ENCODE peak calls at places on chromosome 1, in six cellular contexts. O is kidney, F is sigmoid colon, H is ovary, W is Caco-2, Z is dorsolateral prefrontal cortex. K is an unnamed sample.
A peak's percentile ranks its signal among the peaks of the same experiment; 100 is the strongest.

GRCh38 chr1:85617582-85618237 is 37.1 kb downstream of the CCN1 start:
- DNase-seq in O (no peak), F (no peak), H (no peak), W (no peak), Z (no peak), K (peak; percentile 20)

GRCh38 chr1:101820080-101820479 is 176.6 kb downstream of the OLFM3 start:
- DNase-seq in O (no peak), F (no peak), H (no peak), W (peak; percentile 9), Z (no peak), K (peak; percentile 1)

GRCh38 chr1:217188280-217189235 is 442.3 kb downstream of the GPATCH2 start:
- DNase-seq in O (no peak), F (no peak), H (no peak), W (no peak), Z (no peak), K (no peak)

GRCh38 chr1:30185809-30186208 is 537.6 kb downstream of the MATN1 start:
- DNase-seq in O (no peak), F (no peak), H (no peak), W (no peak), Z (no peak), K (no peak)

GRCh38 chr1:244005455-244005854 is 45.6 kb upstream of the ZBTB18 start:
- DNase-seq in O (no peak), F (no peak), H (no peak), W (no peak), Z (no peak), K (no peak)

GRCh38 chr1:39902121-39902807 is 547 bp upstream of the MYCL start:
- DNase-seq in O (peak; percentile 91), F (no peak), H (peak; percentile 66), W (peak; percentile 85), Z (peak; percentile 55), K (peak; percentile 41)

GRCh38 chr1:15616704-15617172 is 520 bp upstream of the DDI2 start:
- DNase-seq in O (no peak), F (peak; percentile 64), H (no peak), W (no peak), Z (no peak), K (peak; percentile 77)

GRCh38 chr1:18723206-18723605 is 92.6 kb downstream of the PAX7 start:
- DNase-seq in O (no peak), F (no peak), H (no peak), W (no peak), Z (no peak), K (no peak)

GRCh38 chr1:85571830-85572229 is 8.7 kb upstream of the CCN1 start:
- DNase-seq in O (no peak), F (no peak), H (no peak), W (no peak), Z (no peak), K (no peak)

DNA sequence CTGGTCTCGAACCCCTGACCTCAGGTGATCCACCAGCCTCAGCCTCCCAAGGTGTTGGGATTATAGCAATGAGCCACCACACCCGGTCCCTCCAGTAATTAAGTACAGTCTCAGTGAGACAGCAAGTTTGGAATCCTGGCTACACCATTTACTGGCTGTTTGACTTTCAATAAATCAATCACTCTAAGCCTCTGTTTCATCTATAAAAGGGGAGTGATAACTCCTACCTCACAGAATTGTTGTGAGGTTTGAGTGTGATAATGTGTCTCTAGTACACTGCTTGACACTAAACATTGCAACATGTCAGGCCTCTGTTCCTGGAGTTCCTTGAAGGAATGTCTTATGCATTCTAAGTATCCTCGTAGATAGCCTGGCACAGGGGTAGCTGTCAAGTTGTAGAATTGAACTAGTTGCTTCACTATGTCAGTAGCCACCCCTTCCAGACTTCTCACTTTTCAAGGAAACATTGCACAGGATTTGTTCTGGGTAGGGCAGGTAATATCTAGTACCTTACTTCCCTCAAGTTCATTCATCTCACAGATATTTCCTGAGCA is 12.4 kb downstream of the ENTREP3 start:
- DNase-seq in O (no peak), F (no peak), H (no peak), W (peak; percentile 23), Z (no peak), K (no peak)
- H3K4me3 ChIP-seq in O (no peak overlapping the region), F (no peak overlapping the region), H (no peak overlapping the region), W (peak overlapping the region; percentile 70), Z (peak overlapping the region; percentile 78), K (peak overlapping the region; percentile 69)

DNA sequence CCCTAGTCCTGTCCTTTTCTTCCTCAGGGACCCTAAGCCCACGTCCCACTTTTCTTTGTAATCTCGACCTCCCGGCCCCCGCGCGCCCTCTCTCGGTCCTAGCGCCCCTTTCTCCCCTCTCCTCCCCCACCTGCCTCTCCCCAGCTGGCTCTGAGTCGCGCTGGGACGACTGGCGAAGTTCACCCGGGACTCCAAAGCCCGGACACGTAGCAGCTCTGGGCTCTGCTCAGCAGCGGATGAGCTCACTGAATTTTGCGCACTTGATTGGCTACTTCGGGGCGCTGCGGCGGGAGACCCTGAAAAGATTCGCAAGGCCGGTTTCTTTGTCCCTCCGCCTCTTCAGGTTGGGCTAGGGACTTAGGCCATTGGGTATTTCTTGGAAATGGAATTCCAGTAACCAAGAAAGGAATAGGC is 16.3 kb upstream of the ACKR1 start:
- DNase-seq in O (peak; percentile 86), F (peak; percentile 86), H (peak; percentile 63), W (no peak), Z (no peak), K (peak; percentile 3)
- H3K4me3 ChIP-seq in O (no peak overlapping the region), F (peak overlapping the region; percentile 27), H (peak overlapping the region; percentile 16), W (no peak overlapping the region), Z (peak overlapping the region; percentile 31), K (no peak overlapping the region)

GRCh38 chr1:7961199-7962010 is at the start of gene PARK7:
- DNase-seq in O (peak; percentile 100), F (peak; percentile 100), H (peak; percentile 100), W (peak; percentile 99), Z (peak; percentile 99), K (peak; percentile 99)

GRCh38 chr1:7964476-7964875 is 3.0 kb downstream of the PARK7 start:
- DNase-seq in O (no peak), F (no peak), H (no peak), W (no peak), Z (no peak), K (no peak)

GRCh38 chr1:7962011-7962335 is 462 bp downstream of the PARK7 start:
- DNase-seq in O (no peak), F (no peak), H (no peak), W (no peak), Z (no peak), K (no peak)

GRCh38 chr1:7960867-7961198 is 678 bp upstream of the PARK7 start:
- DNase-seq in O (no peak), F (no peak), H (no peak), W (no peak), Z (no peak), K (no peak)

DNA sequence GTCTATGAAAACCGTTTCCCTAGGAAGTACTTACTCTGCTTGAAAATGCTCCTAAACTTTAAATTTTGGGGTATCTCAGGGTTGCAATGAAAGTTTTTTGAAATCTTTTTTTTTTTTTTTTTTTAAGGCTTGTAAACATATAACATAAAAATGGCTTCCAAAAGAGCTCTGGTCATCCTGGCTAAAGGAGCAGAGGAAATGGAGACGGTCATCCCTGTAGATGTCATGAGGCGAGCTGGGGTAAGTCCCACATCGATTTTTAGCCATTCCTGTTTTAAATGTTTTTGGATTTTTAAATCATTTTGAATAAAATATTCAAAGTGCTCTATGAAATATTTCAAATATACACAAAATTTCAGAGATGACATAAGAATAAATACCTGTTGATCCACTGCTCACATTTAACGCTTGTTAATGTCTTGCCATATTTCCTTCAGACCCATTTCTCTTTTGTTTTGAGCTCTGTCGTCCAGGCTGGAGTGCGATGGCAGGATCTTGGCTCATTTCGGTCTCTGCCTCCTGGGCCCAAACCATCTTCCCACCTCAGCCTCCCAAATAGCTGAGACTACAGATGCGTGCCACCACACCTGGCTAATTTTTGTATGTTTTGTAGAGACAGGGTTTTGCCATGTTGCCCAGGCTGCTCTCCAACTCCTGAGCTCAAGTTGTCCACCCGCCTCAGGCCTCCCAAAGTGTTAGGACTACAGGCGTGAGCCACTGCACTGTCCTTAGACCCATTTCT is 1.3 kb downstream of the PARK7 start:
- DNase-seq in O (peak; percentile 17), F (peak; percentile 38), H (no peak), W (no peak), Z (no peak), K (no peak)
- H3K4me3 ChIP-seq in O (peak overlapping the region; percentile 98), F (peak overlapping the region; percentile 84), H (no peak overlapping the region), W (peak overlapping the region; percentile 72), Z (peak overlapping the region; percentile 79), K (peak overlapping the region; percentile 92)

GRCh38 chr1:22819391-22819790 is 108.8 kb downstream of the EPHB2 start:
- DNase-seq in O (no peak), F (no peak), H (no peak), W (no peak), Z (no peak), K (no peak)

GRCh38 chr1:22817462-22817861 is 106.8 kb downstream of the EPHB2 start:
- DNase-seq in O (no peak), F (no peak), H (no peak), W (no peak), Z (no peak), K (no peak)

GRCh38 chr1:22818061-22818770 is 107.6 kb downstream of the EPHB2 start:
- DNase-seq in O (no peak), F (no peak), H (no peak), W (no peak), Z (no peak), K (no peak)

GRCh38 chr1:22822371-22822770 is 111.7 kb downstream of the EPHB2 start:
- DNase-seq in O (no peak), F (no peak), H (no peak), W (no peak), Z (no peak), K (no peak)

GRCh38 chr1:22821027-22821426 is 110.4 kb downstream of the EPHB2 start:
- DNase-seq in O (peak; percentile 1), F (no peak), H (no peak), W (no peak), Z (no peak), K (peak; percentile 15)
- H3K4me3 ChIP-seq in O (no peak overlapping the region), F (no peak overlapping the region), H (no peak overlapping the region), W (no peak overlapping the region), Z (no peak overlapping the region), K (no peak overlapping the region)